ENCODE peak calls at places on chromosomes 6 and 20, in eight cellular contexts. Q, Z, X, W, F, J, A and N are unnamed samples. For H3K4me1 and H3K36me3, the result is how much of the 10 kb centered on the place peaks cover.

GRCh38 chr20:11132819-11133341 is 459.1 kb upstream of the JAG1 start:
- DNase-seq in Q (no peak), Z (no peak), X (no peak), W (no peak), F (no peak), J (no peak), A (no peak), N (no peak)

GRCh38 chr6:81570673-81571072 is 181.8 kb downstream of the TENT5A start:
- DNase-seq in Q (no peak), Z (no peak), X (no peak), W (no peak), F (no peak), J (no peak), A (no peak), N (no peak)

GRCh38 chr6:129598244-129599187 is 111.5 kb downstream of the ARHGAP18 start:
- DNase-seq in Q (no peak), Z (peak), X (peak), W (peak), F (peak), J (no peak), A (peak), N (no peak)

GRCh38 chr6:40348591-40348990 is 238.6 kb downstream of the LRFN2 start:
- DNase-seq in Q (no peak), Z (no peak), X (no peak), W (no peak), F (no peak), J (no peak), A (no peak), N (no peak)

GRCh38 chr20:62387219-62387913 is 463 bp downstream of the RPS21 start:
- DNase-seq in Q (no peak), Z (no peak), X (no peak), W (no peak), F (no peak), J (no peak), A (no peak), N (no peak)

GRCh38 chr6:21907291-21907690 is 313.7 kb downstream of the SOX4 start:
- DNase-seq in Q (no peak), Z (no peak), X (peak), W (no peak), F (no peak), J (no peak), A (no peak), N (no peak)

GRCh38 chr6:3744901-3745470 is 6.5 kb downstream of the PXDC1 start:
- DNase-seq in Q (no peak), Z (no peak), X (no peak), W (no peak), F (no peak), J (no peak), A (no peak), N (no peak)

GRCh38 chr20:62989201-62989601 is 17.6 kb downstream of the BHLHE23 start:
- DNase-seq in Q (no peak), Z (no peak), X (no peak), W (no peak), F (no peak), J (no peak), A (no peak), N (no peak)

GRCh38 chr6:67986694-67987232 is 648.3 kb upstream of the ADGRB3 start:
- DNase-seq in Q (no peak), Z (no peak), X (peak), W (no peak), F (no peak), J (no peak), A (no peak), N (no peak)

GRCh38 chr6:69848552-69848951 is 17.8 kb upstream of the COL19A1 start:
- DNase-seq in Q (no peak), Z (no peak), X (no peak), W (no peak), F (no peak), J (no peak), A (no peak), N (no peak)

GRCh38 chr20:46056027-46056833 is 27.2 kb downstream of the SLC12A5 start:
- DNase-seq in Q (no peak), Z (no peak), X (no peak), W (no peak), F (no peak), J (no peak), A (no peak), N (no peak)

GRCh38 chr6:141878686-141879085 is 254.0 kb upstream of the GJE1 start:
- DNase-seq in Q (no peak), Z (no peak), X (no peak), W (no peak), F (no peak), J (no peak), A (no peak), N (no peak)

GRCh38 chr6:107813555-107814194 is 10.4 kb downstream of the SCML4 start:
- DNase-seq in Q (no peak), Z (no peak), X (no peak), W (no peak), F (no peak), J (no peak), A (no peak), N (no peak)

GRCh38 chr6:143746202-143747119 is 68.7 kb downstream of the PHACTR2 start:
- DNase-seq in Q (no peak), Z (peak), X (no peak), W (no peak), F (peak), J (no peak), A (no peak), N (no peak)

GRCh38 chr20:59810376-59811187 is 122.9 kb downstream of the SYCP2 start:
- DNase-seq in Q (no peak), Z (no peak), X (no peak), W (no peak), F (no peak), J (no peak), A (no peak), N (no peak)

GRCh38 chr6:23073851-23074250 is 504.5 kb downstream of the HDGFL1 start:
- DNase-seq in Q (no peak), Z (peak), X (no peak), W (no peak), F (no peak), J (no peak), A (no peak), N (no peak)

GRCh38 chr6:169859978-169860703 is 108.7 kb downstream of the ERMARD start:
- DNase-seq in Q (no peak), Z (no peak), X (no peak), W (no peak), F (no peak), J (no peak), A (no peak), N (no peak)

GRCh38 chr6:5004373-5005037 is 668 bp upstream of the RPP40 start:
- DNase-seq in Q (no peak), Z (no peak), X (no peak), W (no peak), F (no peak), J (no peak), A (no peak), N (no peak)

GRCh38 chr6:43257746-43258145 is 14.5 kb downstream of the TTBK1 start:
- DNase-seq in Q (no peak), Z (no peak), X (no peak), W (no peak), F (no peak), J (no peak), A (no peak), N (no peak)

GRCh38 chr6:36590237-36590636 is 3.9 kb upstream of the SRSF3 start:
- DNase-seq in Q (no peak), Z (peak), X (peak), W (peak), F (peak), J (no peak), A (no peak), N (no peak)

GRCh38 chr20:53918949-53919361 is 151.4 kb downstream of the BCAS1 start:
- DNase-seq in Q (no peak), Z (no peak), X (no peak), W (no peak), F (no peak), J (no peak), A (no peak), N (no peak)

DNA sequence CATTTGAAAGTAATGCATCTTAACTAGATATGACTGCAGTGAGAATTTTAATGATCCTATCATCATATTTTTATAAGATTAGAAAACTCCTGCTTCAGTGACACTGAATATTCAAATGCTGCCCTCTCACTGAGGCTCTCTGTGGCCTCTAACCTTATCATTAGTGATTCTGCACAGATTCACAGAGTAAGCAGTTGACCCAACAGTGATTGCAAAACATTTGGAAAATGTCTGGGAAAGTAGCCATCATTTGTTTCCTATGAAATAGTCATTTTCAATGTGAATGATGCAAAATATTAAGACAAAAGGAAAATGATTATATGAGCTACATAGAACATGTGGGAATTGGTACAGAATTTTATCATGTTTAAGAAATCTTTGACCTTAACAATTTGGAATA is 210.3 kb downstream of the TBX18 start:
- DNase-seq in Q (no peak), Z (peak), X (peak), W (no peak), F (no peak), J (no peak), A (no peak), N (no peak)
- H3K4me1 ChIP-seq in Q (under half), Z (under half), X (under half), W (under half), F (under half), J (under half), A (under half), N (under half)

DNA sequence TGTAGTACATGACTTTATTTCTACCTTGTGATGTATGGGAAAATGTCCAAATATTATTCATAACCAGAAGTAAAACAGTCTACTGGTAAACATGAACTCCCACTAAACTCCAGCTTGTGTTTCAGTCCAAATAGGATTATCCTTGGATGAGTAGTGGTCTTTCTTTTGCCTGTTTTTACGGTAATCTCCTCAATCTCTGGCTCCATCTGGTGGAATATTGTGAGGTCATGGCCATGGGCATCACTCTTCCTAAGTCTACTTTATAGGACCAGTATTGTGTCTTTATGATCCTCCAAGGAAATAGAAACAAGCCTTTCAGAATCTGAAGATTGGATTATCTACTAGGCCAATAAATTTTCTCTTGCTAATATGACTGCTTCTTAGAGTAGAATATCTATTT is 505.0 kb downstream of the BMP2 start:
- DNase-seq in Q (no peak), Z (no peak), X (no peak), W (no peak), F (no peak), J (no peak), A (no peak), N (no peak)
- H3K36me3 ChIP-seq in Q (under half), Z (under half), X (under half), W (under half), F (under half), J (under half), A (under half), N (under half)

GRCh38 chr20:44210422-44211176 is at the start of gene OSER1:
- DNase-seq in Q (peak), Z (peak), X (peak), W (peak), F (peak), J (peak), A (peak), N (peak)

GRCh38 chr20:44207066-44207723 is 3.4 kb downstream of the OSER1 start:
- DNase-seq in Q (no peak), Z (peak), X (no peak), W (no peak), F (no peak), J (no peak), A (no peak), N (no peak)

GRCh38 chr20:44208165-44208564 is 2.4 kb downstream of the OSER1 start:
- DNase-seq in Q (no peak), Z (no peak), X (no peak), W (no peak), F (peak), J (no peak), A (no peak), N (no peak)

GRCh38 chr20:44209691-44210421 is 715 bp downstream of the OSER1 start:
- DNase-seq in Q (peak), Z (no peak), X (peak), W (peak), F (peak), J (no peak), A (no peak), N (no peak)

DNA sequence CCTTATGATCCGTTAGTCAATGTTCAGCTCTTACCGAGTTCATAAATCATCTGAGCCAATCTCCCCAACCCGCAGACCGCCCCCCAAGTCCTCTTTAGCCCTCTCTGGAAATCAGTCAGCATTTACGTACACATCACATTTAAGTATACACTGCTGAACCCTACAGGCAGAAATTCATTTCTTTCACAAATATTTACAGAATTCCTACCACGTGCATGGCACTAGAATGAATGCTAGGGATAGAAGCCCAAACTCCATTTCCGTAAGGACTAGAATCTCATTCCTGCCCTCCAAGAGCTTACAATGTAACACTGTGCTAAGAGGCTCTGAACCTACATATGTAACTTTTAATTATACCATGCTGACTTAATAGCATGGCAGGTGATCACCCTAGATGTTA is 1.8 kb downstream of the OSER1 start:
- DNase-seq in Q (no peak), Z (peak), X (peak), W (no peak), F (no peak), J (no peak), A (no peak), N (no peak)
- H3K27ac ChIP-seq in Q (no peak), Z (peak), X (peak), W (peak), F (no peak), J (no peak), A (no peak), N (no peak)

DNA sequence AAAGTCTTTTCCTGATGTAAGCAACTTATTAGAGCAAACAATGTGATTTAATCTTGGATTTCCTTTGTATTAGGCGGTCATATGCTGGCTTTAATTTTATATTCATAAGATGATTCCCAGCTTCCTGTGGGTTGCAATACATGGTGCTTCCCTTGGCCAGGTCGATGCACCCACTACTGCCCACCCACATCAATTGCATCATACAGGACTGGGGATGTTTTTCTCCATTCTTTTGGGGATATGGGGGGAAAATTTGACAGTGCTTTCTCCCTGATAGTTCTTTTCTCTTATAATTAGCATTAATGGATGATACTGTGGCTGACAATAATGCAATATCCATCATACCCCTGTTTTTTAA is 187.6 kb downstream of the JARID2 start:
- DNase-seq in Q (no peak), Z (no peak), X (no peak), W (no peak), F (no peak), J (no peak), A (no peak), N (no peak)
- H3K4me1 ChIP-seq in Q (under half), Z (under half), X (half or more), W (under half), F (under half), J (under half), A (under half), N (under half)

DNA sequence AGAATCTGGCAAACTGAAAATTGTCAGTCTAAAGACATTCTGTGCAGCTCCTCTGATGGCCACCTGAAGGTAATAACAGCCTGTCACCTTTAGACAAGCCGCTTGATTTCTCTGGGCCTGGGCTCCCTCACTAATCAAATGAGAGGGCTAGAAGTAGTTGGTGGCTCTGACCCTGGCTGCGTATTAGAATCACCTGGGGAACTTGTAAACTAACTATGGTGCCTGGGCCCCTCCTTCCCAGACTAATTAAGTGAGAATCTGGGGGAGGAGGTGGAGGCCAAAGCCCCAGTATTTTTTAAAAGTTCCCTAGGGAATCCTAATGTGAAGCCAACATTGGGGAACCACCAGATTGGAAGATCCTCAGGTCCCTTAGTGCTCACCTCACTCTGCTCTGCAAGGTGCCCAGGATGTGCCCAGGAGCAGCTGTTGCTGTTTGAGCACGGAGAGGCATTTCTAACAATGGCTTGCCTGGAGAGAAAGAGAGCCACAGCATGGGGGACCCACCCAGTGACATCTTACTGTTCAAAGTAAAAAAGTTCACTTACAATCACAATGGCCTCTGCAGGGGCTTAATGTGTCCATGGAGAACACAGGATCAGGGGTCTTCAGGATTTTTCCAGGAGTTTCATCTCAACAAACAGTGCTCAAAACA is 121.8 kb upstream of the ARID1B start:
- DNase-seq in Q (no peak), Z (no peak), X (no peak), W (no peak), F (no peak), J (no peak), A (no peak), N (no peak)
- H3K36me3 ChIP-seq in Q (under half), Z (under half), X (under half), W (under half), F (under half), J (under half), A (under half), N (under half)